ENCODE peak calls at places on chromosomes 4 and X, in seven cellular contexts. N is body of pancreas, R is IMR-90, A is tibial nerve, C is GM12892, D is breast epithelium, V is heart left ventricle. J is an unnamed sample.

GRCh38 chr4:143344011-143344410 is 7.3 kb downstream of the GAB1 start:
- DNase-seq in R (no peak), N (no peak), V (no peak), C (no peak), A (no peak), D (no peak), J (no peak)

GRCh38 chrX:39675619-39676018 is 422.1 kb downstream of the BCOR start:
- DNase-seq in R (no peak), V (peak), D (no peak), C (no peak), N (peak), A (no peak), J (no peak)

GRCh38 chr4:55625835-55626234 is 10.3 kb downstream of the NMU start:
- DNase-seq in V (no peak), A (no peak), D (no peak), R (no peak), N (no peak), C (no peak), J (no peak)

GRCh38 chr4:3701271-3702083 is 64.7 kb upstream of the ADRA2C start:
- DNase-seq in A (no peak), D (no peak), N (no peak), C (no peak), V (no peak), R (no peak), J (no peak)

GRCh38 chrX:50941638-50942037 is 31.1 kb downstream of the BMP15 start:
- DNase-seq in V (no peak), R (no peak), D (no peak), N (no peak), C (no peak), A (no peak), J (no peak)

GRCh38 chr4:88659061-88659889 is 38.4 kb downstream of the NAP1L5 start:
- DNase-seq in V (peak), D (no peak), R (peak), C (no peak), N (peak), A (no peak), J (peak)

GRCh38 chrX:71910526-71911022 is at the start of gene NHSL2:
- DNase-seq in A (no peak), D (no peak), C (no peak), V (peak), N (peak), R (peak), J (no peak)

GRCh38 chr4:41305486-41305885 is 48.8 kb downstream of the UCHL1 start:
- DNase-seq in A (no peak), N (no peak), C (no peak), R (no peak), V (no peak), D (no peak), J (no peak)

GRCh38 chr4:126661194-126661593 is 971.6 kb upstream of the INTU start:
- DNase-seq in A (no peak), N (no peak), R (peak), C (no peak), D (no peak), V (no peak), J (no peak)

GRCh38 chrX:132622130-132622529 is 133.3 kb upstream of the MBNL3 start:
- DNase-seq in R (peak), D (no peak), V (no peak), N (no peak), A (no peak), C (no peak), J (peak)

GRCh38 chr4:189084671-189085070 is 856.0 kb upstream of the FRG1 start:
- DNase-seq in R (no peak), V (no peak), A (no peak), D (no peak), N (no peak), C (no peak), J (no peak)

GRCh38 chr4:132683957-132684356 is 465.1 kb upstream of the PCDH10 start:
- DNase-seq in V (no peak), R (no peak), N (no peak), A (no peak), D (no peak), C (no peak), J (no peak)

GRCh38 chr4:87868482-87868881 is 35.7 kb downstream of the MEPE start:
- DNase-seq in D (no peak), C (no peak), N (no peak), R (no peak), V (no peak), A (no peak), J (no peak)

GRCh38 chrX:97026406-97026805 is 142.7 kb downstream of the RPA4 start:
- DNase-seq in C (no peak), R (peak), D (no peak), N (no peak), V (no peak), A (no peak), J (no peak)

GRCh38 chr4:55216871-55217635 is 91.7 kb upstream of the KDR start:
- DNase-seq in C (no peak), R (no peak), N (no peak), A (no peak), D (no peak), V (no peak), J (no peak)

GRCh38 chr4:72507167-72507566 is 61.9 kb downstream of the ADAMTS3 start:
- DNase-seq in A (no peak), D (no peak), N (no peak), R (no peak), C (no peak), V (no peak), J (no peak)

GRCh38 chr4:155077860-155078259 is 130.6 kb upstream of the NPY2R start:
- DNase-seq in A (no peak), V (no peak), R (no peak), N (no peak), D (no peak), C (no peak), J (no peak)

GRCh38 chrX:67317725-67318124 is 226.1 kb upstream of the AR start:
- DNase-seq in N (no peak), R (no peak), V (no peak), C (no peak), D (no peak), A (no peak), J (no peak)

DNA sequence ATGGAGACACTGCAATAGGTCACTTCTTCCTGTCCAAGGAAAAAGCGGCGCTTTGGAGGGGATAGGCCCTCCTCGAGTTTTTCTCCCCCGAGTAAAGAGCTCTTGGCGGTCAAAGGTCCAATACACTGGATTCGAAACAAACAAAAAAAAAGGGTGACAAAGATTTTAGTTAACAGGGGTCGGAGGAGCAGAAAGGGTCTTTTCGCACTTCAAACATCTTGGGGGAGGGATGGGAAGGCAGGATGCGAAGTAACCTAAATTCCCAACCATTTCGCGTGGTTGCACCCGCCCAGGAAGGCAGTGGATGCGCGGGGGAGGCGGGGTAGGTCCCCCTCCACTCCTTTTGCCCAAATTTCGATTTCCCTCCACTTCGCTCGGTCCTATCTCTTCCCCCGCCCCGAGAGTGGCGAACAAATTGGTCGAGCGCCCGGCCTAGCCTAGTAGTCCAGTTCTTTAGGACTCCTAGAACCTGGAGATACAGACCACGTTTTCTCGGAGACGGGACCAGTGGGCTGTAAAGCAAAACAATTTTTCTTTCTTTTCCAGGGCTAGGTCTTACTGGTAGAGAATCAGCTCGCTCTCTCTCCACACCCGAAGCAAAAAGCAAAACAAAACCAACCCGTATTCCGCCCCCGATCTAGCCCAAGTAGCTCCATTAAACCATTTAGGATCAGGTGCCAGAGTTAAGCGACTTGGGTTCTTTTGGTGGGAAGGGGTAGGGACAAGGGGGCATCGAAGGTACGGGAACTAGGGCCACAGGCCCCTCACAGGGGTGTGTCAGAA is 2.0 kb upstream of the STAG2 start:
- DNase-seq in V (peak), C (peak), R (no peak), D (peak), A (peak), N (peak), J (peak)
- TF ChIP-seq POLR2A in V (no peak), C (no peak), R (no peak), D (no peak), A (peak), N (no peak), J (no peak)

DNA sequence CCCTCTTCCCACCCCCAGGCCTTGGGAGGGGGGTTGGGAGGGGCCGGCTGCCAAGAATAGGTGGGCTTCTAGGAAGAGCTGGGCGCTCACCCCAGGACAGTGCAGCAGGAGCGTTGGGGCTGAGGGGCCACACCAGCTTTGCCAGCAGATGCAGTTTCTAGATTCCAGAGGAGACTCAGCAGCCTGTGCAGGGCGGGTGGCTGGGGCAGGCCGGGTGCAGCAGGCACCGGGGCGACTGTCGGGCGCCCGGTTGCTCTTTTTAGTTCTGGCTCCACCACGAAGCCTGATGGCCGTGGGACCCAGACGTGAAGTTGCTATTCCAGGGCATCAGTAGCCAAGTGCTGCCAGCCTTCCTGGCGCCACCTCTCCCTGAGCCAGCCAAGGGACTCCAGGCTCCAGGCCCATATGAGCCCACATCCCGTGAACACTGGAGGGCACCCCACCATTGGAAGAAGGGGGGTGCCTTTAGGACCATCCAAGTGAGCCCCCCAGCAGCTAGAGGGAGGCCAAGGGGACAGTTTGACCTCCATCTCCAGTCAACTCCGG is 5.8 kb downstream of the SSR4 start:
- DNase-seq in R (no peak), V (no peak), C (no peak), N (no peak), D (no peak), A (no peak), J (no peak)
- TF ChIP-seq POLR2A in R (no peak), V (no peak), C (no peak), N (no peak), D (no peak), A (no peak), J (no peak)

DNA sequence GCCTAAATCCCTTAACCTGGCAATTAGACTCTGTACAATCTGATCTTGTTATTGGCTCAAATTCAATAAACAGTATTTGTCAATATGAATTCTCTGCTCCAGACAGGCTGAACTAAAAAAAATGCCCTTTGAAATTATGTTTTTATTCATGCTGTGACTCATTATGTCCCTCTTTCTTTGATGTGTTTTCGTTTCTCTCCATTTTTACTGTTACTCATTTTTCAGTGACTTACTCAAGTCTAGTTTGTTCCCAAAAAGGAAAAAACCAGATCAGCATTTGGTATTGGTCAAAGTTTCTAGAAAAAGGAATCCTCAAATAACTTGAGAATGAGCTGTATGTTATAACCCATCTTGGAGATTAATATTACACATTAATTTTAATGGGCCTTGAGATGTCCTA is 40.4 kb downstream of the UNC5C start:
- DNase-seq in A (no peak), R (peak), N (no peak), V (no peak), C (no peak), D (no peak), J (no peak)
- TF ChIP-seq POLR2A in A (no peak), R (no peak), N (no peak), V (no peak), C (no peak), D (no peak), J (no peak)

DNA sequence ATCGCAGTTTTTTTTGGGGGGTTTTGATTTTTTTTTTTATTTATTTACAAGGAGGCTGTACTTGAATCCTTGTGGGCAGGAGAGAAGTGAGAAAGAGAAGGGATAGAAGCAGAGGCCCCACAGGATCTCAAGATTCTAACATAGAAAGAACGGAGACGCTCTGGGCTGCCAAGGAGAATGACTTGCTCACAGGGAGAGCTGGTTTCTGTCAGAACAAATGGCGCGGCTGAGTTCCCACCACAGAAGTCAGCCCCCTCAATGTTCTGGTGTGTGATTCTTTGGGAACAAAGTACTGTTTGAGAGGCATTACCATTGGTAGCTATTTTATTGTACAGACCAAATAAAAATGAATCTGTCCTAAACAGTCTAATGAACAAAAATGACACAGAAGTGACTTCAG is 80.6 kb downstream of the ATXN3L start:
- DNase-seq in N (no peak), R (no peak), V (no peak), A (no peak), D (no peak), C (no peak), J (no peak)
- TF ChIP-seq POLR2A in N (no peak), R (no peak), V (no peak), A (no peak), D (no peak), C (no peak), J (no peak)

GRCh38 chrX:101348452-101349222 is at the start of gene TIMM8A:
- DNase-seq in A (peak), D (peak), C (peak), R (peak), V (peak), N (peak), J (peak)
- TF ChIP-seq POLR2A in A (peak), D (no peak), C (peak), R (peak), V (peak), N (peak), J (peak)

J was measured in H54.